ENCODE peak calls at places on chromosomes 1 and 21, in seven cellular contexts. C is psoas muscle; I is mammary epithelial cell; P is IMR-90; K is CD8-positive, alpha-beta T cell; A is body of pancreas; E is tibial nerve. O is an unnamed sample.

GRCh38 chr21:8993943-8994639 is 1527.3 kb upstream of the TPTE start:
- DNase-seq in A (no peak), I (no peak), C (no peak), K (no peak), E (no peak), P (no peak), O (no peak)

GRCh38 chr1:47459263-47459788 is 21.5 kb downstream of the FOXD2 start:
- DNase-seq in A (no peak), C (no peak), K (no peak), E (no peak), I (no peak), P (no peak), O (no peak)

GRCh38 chr1:229714964-229715603 is 89.0 kb downstream of the URB2 start:
- DNase-seq in E (no peak), I (peak), A (peak), P (peak), K (no peak), C (no peak), O (no peak)

GRCh38 chr1:59985901-59986735 is 59.5 kb upstream of the CYP2J2 start:
- DNase-seq in C (no peak), K (no peak), A (no peak), P (no peak), I (no peak), E (no peak), O (peak)

GRCh38 chr21:28215214-28215954 is 777.3 kb downstream of the LTN1 start:
- DNase-seq in P (peak), K (no peak), I (peak), E (no peak), C (no peak), A (no peak), O (no peak)

GRCh38 chr1:233480198-233480597 is 133.7 kb upstream of the KCNK1 start:
- DNase-seq in A (no peak), I (peak), P (no peak), C (no peak), K (no peak), E (no peak), O (no peak)

GRCh38 chr1:99268021-99268420 is 3.7 kb downstream of the PLPPR4 start:
- DNase-seq in A (no peak), E (no peak), P (peak), K (no peak), C (no peak), I (no peak), O (no peak)

GRCh38 chr1:156676820-156677615 is at the start of gene NES:
- DNase-seq in K (no peak), A (no peak), C (peak), E (peak), I (no peak), P (peak), O (peak)

GRCh38 chr1:109208847-109209463 is 4.8 kb upstream of the SARS1 start:
- DNase-seq in A (no peak), C (no peak), P (peak), E (no peak), K (no peak), I (peak), O (peak)

GRCh38 chr1:178684111-178684510 is 40.9 kb upstream of the RALGPS2 start:
- DNase-seq in I (peak), C (no peak), A (no peak), P (no peak), E (no peak), K (no peak), O (no peak)

GRCh38 chr1:155977607-155978324 is 581 bp downstream of the ARHGEF2 start:
- DNase-seq in C (peak), A (peak), I (peak), K (no peak), E (no peak), P (no peak), O (no peak)

GRCh38 chr1:182392045-182393028 is 747 bp upstream of the GLUL start:
- DNase-seq in C (no peak), P (peak), K (no peak), E (peak), I (peak), A (no peak), O (peak)

GRCh38 chr1:38006008-38006828 is 904 bp upstream of the FHL3 start:
- DNase-seq in P (no peak), K (no peak), I (no peak), C (peak), E (no peak), A (no peak), O (no peak)

GRCh38 chr1:38013027-38013588 is 574 bp downstream of the UTP11 start:
- DNase-seq in K (no peak), E (no peak), C (no peak), I (peak), A (no peak), P (peak), O (peak)

GRCh38 chr1:38005195-38006007 is at the start of gene FHL3:
- DNase-seq in P (peak), I (no peak), K (no peak), A (peak), C (peak), E (no peak), O (peak)

GRCh38 chr1:38009841-38010180 is 2.7 kb upstream of the UTP11 start:
- DNase-seq in I (no peak), E (no peak), K (no peak), C (peak), P (no peak), A (no peak), O (no peak)

DNA sequence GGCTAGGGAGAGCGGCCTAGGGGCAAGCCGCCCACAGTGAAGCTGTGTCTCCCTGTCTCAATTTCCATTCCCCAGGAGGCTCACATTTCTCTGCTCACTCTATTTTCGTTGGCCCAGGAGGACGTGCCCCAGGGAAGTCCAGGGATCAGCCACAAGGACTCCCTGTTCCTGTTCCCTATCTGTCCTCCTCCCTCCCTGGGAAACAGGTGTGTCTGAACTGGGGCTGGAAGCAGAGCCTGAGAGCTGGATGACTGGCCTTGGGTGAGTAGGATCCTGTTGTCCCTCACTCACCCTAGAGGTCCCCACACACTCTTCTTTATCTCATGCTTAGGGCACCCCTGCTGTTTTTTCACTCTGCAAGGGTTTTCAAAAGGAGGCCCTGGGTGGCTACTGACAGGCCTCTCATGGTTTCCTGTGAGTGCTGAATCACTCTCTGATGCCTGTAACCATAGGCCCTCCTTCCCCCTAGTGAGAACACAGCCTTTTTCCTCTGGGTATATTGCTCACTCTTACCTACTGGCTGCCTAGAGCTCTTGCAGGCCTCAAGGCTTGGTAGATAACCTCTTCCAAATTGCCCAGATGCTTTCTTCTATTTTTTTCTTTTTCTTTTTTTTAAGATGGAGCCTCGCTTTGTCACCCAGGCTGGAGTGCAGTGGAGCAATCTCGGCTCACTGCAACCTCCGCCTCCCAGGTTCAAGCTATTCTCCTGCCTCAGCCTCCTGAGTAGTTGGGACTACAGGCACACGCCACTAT is 3.3 kb upstream of the UTP11 start:
- DNase-seq in A (no peak), P (peak), I (peak), K (no peak), C (peak), E (no peak), O (peak)
- TF ChIP-seq CTCF in A (no peak), P (peak), I (no peak), K (no peak), C (no peak), E (no peak), O (peak)

GRCh38 chr1:197222025-197222685 is 45.9 kb upstream of the CRB1 start:
- DNase-seq in P (no peak), K (no peak), A (peak), E (no peak), C (no peak), I (peak), O (no peak)
- H3K4me3 ChIP-seq in P (no peak), K (no peak), A (no peak), E (no peak), C (no peak), I (no peak), O (no peak)

GRCh38 chr1:235597867-235598553 is 51.6 kb downstream of the GNG4 start:
- DNase-seq in A (no peak), C (no peak), E (no peak), I (peak), K (no peak), P (peak), O (peak)
- TF ChIP-seq CTCF in A (no peak), C (no peak), E (no peak), I (peak), K (no peak), P (peak), O (peak)

DNA sequence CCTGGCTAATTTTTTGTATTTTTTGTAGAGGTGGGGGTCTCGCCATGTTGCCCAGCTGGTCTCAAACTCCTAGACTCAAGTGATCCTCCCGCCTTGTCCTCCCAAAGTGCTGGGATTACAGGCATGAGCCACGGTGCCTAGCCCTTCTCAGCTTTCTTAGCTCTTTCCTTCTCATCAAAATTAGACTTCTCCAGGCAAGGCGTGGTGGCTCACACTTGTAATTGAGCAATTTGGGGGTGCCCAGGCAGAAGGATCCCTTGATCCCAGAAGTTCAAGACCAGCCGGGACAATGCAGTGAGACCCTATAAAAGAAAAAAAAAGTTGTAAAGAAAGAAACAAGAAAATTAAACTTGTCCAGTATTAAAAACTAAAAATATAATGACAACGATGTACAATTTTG is 112.6 kb upstream of the ERRFI1 start:
- DNase-seq in P (no peak), E (no peak), K (no peak), C (no peak), A (no peak), I (no peak), O (no peak)
- H3K4me3 ChIP-seq in P (no peak), E (no peak), K (no peak), C (no peak), A (no peak), I (no peak), O (no peak)

DNA sequence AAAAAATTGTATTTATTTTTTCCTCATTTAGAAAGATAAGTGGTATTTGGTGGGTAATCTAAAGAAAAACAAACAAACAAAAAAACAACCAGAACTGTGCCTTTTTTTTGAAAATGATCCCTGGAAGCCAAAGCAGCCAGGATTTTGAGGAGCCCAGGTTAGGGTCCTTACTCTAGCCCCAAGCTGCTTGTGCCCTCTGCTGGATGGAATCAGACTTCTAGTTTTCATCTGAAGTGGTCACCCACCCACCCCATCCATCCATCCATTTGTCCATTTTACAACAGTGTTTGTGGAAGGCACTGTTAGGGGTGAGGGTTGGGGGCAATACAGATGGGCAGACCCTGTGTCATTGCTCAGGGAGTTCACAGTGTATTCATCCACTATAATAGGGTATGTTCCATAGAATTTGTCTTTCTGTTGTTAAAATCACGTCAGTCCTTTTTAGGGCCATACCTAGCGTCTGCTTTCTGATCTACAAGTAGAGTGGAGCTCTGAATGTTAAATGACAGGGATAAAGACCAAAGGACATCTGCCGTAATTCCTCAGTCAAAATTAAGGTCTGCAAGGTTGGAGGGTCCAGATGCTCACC is 3.0 kb downstream of the LRRC42 start:
- DNase-seq in I (peak), P (peak), C (no peak), K (no peak), E (no peak), A (peak), O (peak)
- TF ChIP-seq CTCF in I (peak), P (peak), C (peak), K (peak), E (peak), A (peak), O (peak)

GRCh38 chr1:7070389-7071029 is 285.3 kb downstream of the CAMTA1 start:
- DNase-seq in A (peak), I (peak), E (peak), C (peak), P (peak), K (peak), O (peak)
- H3K4me3 ChIP-seq in A (no peak), I (no peak), E (peak), C (peak), P (peak), K (no peak), O (peak)

GRCh38 chr1:14366361-14367018 is 232.0 kb upstream of the KAZN start:
- DNase-seq in E (no peak), C (peak), I (no peak), K (no peak), P (no peak), A (no peak), O (peak)

GRCh38 chr1:14362331-14362730 is 236.2 kb upstream of the KAZN start:
- DNase-seq in I (no peak), P (no peak), E (no peak), K (no peak), A (no peak), C (no peak), O (no peak)

GRCh38 chr1:14363191-14363590 is 235.3 kb upstream of the KAZN start:
- DNase-seq in K (no peak), P (no peak), E (no peak), I (no peak), C (no peak), A (no peak), O (no peak)

GRCh38 chr1:14365226-14365994 is 233.1 kb upstream of the KAZN start:
- DNase-seq in K (no peak), C (no peak), A (no peak), I (no peak), E (no peak), P (no peak), O (no peak)

DNA sequence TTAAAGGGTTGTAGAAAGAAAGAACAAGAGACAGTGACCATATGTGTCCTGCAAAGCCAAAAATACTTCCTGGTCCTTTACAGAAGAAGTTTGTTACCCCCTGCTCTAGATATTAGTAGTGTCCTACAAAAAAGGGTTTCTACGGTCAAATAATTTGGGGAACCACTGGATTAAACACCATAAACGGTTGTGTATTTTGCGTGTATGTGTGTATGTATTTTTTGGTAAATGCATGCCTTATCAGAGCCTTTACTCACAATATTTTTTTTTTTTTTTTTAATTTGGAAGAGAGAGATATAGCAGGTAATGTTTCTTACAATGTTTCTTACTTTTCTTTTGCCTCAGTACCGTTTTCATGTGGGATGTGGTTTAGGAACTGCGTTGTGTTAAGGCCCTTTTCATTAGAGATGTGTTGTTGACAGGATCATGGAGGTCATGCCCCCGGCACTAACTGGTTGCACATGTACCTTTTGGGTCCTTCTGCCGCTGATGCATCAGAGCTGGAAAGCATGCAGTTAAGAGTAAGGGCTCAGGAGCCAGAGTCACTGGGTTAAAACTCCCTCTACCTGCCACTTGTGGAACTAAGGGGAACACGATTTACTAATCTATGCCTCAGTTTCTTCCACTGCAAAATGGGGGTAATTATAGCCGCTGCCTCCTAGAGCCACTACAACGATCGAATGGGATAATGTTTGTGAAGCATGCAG is 234.6 kb upstream of the KAZN start:
- DNase-seq in C (no peak), K (no peak), E (no peak), I (no peak), A (no peak), P (no peak), O (no peak)
- TF ChIP-seq CTCF in C (no peak), K (no peak), E (no peak), I (peak), A (no peak), P (no peak), O (peak)

GRCh38 chr1:177170756-177171535 is at the start of gene BRINP2:
- DNase-seq in C (peak), P (peak), A (peak), E (no peak), I (peak), K (no peak), O (peak)
- H3K4me3 ChIP-seq in C (peak), P (peak), A (no peak), E (peak), I (peak), K (no peak), O (peak)

GRCh38 chr1:160454371-160455152 is 54.2 kb downstream of the VANGL2 start:
- DNase-seq in C (no peak), A (no peak), P (no peak), K (no peak), I (no peak), E (no peak), O (no peak)
- TF ChIP-seq CTCF in C (no peak), A (no peak), P (no peak), K (no peak), I (no peak), E (no peak), O (no peak)